ENCODE peak calls at places on chromosomes 5 and 9, in seven cellular contexts. P is GM12865, B is kidney, Q is foreskin fibroblast, U is fibroblast of villous mesenchyme, K is sigmoid colon, H is progenitor cell of endocrine pancreas. L is an unnamed sample.
A peak's percentile ranks its signal among the peaks of the same experiment; 100 is the strongest.

GRCh38 chr9:127118597-127119318 is 3.7 kb downstream of the ANGPTL2 start:
- DNase-seq in H (no peak), Q (no peak), P (peak; percentile 65), B (no peak), U (no peak), K (peak; percentile 19), L (no peak)

GRCh38 chr9:137602661-137603060 is 2.8 kb upstream of the ARRDC1 start:
- DNase-seq in P (no peak), H (no peak), Q (no peak), U (no peak), K (no peak), B (no peak), L (no peak)

GRCh38 chr5:170095687-170096086 is 10.0 kb upstream of the FOXI1 start:
- DNase-seq in K (peak; percentile 19), Q (peak; percentile 14), B (no peak), H (no peak), U (no peak), P (no peak), L (no peak)

GRCh38 chr9:37994639-37995347 is 74.2 kb downstream of the SHB start:
- DNase-seq in B (peak; percentile 86), U (peak; percentile 70), H (no peak), Q (peak; percentile 80), P (peak; percentile 82), K (peak; percentile 87), L (no peak)

GRCh38 chr5:108726446-108727091 is 21.1 kb upstream of the FER start:
- DNase-seq in Q (no peak), P (peak; percentile 9), B (no peak), H (no peak), U (no peak), K (no peak), L (no peak)

GRCh38 chr5:117769877-117770276 is 1195.3 kb upstream of the SEMA6A start:
- DNase-seq in Q (no peak), H (no peak), K (no peak), B (peak; percentile 23), P (no peak), U (no peak), L (no peak)

GRCh38 chr5:29231153-29231552 is 1962.3 kb upstream of the CDH6 start:
- DNase-seq in B (no peak), P (no peak), K (no peak), H (no peak), Q (no peak), U (no peak), L (no peak)

GRCh38 chr5:109767997-109768396 is 78.3 kb downstream of the MAN2A1 start:
- DNase-seq in P (no peak), B (no peak), H (no peak), Q (no peak), U (no peak), K (no peak), L (no peak)

GRCh38 chr9:32551491-32552049 is 557 bp upstream of the SMIM27 start:
- DNase-seq in H (no peak), P (peak; percentile 52), B (no peak), K (peak; percentile 70), Q (peak; percentile 2), U (no peak), L (peak; percentile 25)

GRCh38 chr9:126397056-126397455 is 70.4 kb downstream of the MVB12B start:
- DNase-seq in P (peak; percentile 85), B (no peak), K (no peak), U (no peak), H (no peak), Q (no peak), L (no peak)

GRCh38 chr9:35464056-35465025 is 25.6 kb upstream of the RUSC2 start:
- DNase-seq in K (no peak), U (peak; percentile 84), B (no peak), P (no peak), H (no peak), Q (peak; percentile 32), L (no peak)

GRCh38 chr5:140259509-140259908 is 43.4 kb downstream of the PFDN1 start:
- DNase-seq in B (no peak), Q (no peak), P (no peak), U (no peak), K (no peak), H (no peak), L (no peak)

GRCh38 chr5:66498791-66499207 is 97.4 kb upstream of the MAST4 start:
- DNase-seq in B (no peak), Q (no peak), H (no peak), U (no peak), K (no peak), P (peak; percentile 11), L (no peak)
- TF ChIP-seq CTCF in B (no peak), Q (no peak), H (no peak), U (no peak), K (no peak), P (no peak), L (no peak)

GRCh38 chr5:141674747-141675146 is 7.3 kb downstream of the ARAP3 start:
- DNase-seq in U (no peak), H (no peak), P (no peak), B (no peak), K (no peak), Q (no peak), L (no peak)

GRCh38 chr5:141680751-141681201 is 1.3 kb downstream of the ARAP3 start:
- DNase-seq in P (no peak), U (peak; percentile 20), H (no peak), B (no peak), Q (peak; percentile 24), K (no peak), L (peak; percentile 52)

GRCh38 chr5:141681295-141681694 is 735 bp downstream of the ARAP3 start:
- DNase-seq in B (no peak), K (no peak), P (no peak), H (no peak), Q (no peak), U (no peak), L (no peak)

GRCh38 chr5:141680178-141680577 is 1.9 kb downstream of the ARAP3 start:
- DNase-seq in K (no peak), U (no peak), B (no peak), P (no peak), Q (no peak), H (no peak), L (no peak)

DNA sequence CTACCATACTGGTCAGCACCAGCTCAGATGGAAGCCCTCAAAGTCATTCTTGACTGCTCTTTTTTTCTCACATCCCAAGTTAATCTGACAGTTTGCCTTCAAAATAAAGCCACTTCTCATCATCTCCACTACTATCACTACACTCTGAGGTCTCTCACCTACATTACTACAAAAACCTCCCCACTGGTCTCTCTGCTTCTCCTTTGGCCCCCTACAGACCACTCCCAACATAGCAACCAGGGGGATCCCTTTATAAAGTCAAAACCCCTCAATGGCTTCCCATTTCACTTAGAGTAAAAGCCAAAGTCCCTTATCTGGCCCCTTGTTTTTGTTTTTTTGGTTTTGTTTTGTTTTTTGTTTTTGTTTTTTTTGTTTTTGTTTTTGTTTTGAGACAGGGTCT is 4.6 kb downstream of the ARAP3 start:
- DNase-seq in Q (no peak), U (no peak), B (no peak), K (no peak), H (no peak), P (no peak), L (peak; percentile 38)
- TF ChIP-seq CTCF in Q (no peak), U (peak; percentile 36), B (no peak), K (no peak), H (peak; percentile 51), P (peak; percentile 3), L (peak; percentile 53)

DNA sequence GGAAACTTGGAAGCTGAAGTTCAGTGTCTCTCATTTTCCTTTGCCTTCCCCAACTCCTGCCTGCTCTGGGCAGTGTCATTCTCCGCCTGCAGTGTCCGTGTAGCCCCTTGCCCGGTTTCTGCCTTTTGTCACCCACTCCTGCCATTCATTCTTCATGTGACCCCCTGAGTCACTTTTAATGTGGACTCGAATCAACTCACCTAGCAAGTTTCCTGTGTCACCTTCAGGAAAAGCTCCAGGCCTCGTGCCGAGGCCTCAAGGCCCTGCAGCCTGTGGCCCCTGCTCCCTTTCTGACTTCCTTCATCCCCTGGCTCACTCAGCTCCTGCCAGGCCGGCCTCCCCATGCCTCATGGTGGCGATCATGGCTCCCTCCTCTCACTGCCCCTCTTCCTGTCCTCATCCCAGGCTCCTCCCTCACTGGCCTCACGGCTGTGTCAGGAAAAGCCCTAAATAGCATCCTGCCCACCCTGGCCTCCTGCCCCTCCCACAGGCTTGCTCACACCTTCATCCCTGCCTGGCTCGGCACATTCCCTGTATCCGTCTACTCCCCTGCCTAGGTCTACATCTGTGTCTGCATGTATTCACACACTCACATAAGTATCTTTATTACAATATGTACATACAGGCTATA is 294.9 kb downstream of the MED10 start:
- DNase-seq in K (no peak), P (no peak), B (no peak), U (no peak), Q (no peak), H (no peak), L (no peak)
- TF ChIP-seq CTCF in K (no peak), P (no peak), B (no peak), U (no peak), Q (no peak), H (no peak), L (no peak)

DNA sequence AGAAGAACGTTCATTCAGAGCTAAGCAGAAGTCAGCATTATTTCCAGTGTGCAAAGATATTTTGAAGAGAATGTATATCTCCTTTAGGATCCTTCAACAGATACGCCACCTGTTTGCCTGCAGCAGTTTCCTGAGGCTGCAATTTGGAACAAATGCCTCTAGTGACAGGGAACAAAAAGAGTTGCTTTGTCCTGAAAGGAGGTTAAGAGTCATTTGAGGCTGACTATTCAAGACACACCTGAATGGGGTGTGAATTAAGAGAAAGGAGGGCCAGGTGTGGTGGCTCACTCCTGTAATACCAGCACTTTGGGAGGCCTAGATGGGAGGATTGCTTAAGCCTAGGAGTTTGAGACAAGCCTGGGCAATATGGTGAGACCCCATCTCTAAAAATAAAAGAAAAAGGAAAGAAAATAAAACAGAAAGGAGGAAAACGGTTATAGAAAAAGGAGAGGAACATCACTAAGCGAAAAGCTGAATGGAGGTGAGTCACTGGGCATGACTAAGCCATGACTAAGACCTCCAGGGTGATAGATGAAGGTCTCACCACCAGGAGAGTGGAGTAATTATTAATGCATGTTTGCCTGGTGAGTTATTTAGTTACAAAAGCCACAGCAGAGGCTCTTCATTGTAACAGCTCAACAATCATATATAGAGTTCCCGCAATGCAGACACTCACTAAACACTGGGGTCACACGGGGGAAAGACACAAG is 255.2 kb upstream of the TNC start:
- DNase-seq in Q (peak; percentile 94), B (no peak), K (no peak), P (no peak), U (peak; percentile 86), H (no peak), L (no peak)
- TF ChIP-seq CTCF in Q (no peak), B (no peak), K (no peak), P (no peak), U (peak; percentile 19), H (no peak), L (no peak)

DNA sequence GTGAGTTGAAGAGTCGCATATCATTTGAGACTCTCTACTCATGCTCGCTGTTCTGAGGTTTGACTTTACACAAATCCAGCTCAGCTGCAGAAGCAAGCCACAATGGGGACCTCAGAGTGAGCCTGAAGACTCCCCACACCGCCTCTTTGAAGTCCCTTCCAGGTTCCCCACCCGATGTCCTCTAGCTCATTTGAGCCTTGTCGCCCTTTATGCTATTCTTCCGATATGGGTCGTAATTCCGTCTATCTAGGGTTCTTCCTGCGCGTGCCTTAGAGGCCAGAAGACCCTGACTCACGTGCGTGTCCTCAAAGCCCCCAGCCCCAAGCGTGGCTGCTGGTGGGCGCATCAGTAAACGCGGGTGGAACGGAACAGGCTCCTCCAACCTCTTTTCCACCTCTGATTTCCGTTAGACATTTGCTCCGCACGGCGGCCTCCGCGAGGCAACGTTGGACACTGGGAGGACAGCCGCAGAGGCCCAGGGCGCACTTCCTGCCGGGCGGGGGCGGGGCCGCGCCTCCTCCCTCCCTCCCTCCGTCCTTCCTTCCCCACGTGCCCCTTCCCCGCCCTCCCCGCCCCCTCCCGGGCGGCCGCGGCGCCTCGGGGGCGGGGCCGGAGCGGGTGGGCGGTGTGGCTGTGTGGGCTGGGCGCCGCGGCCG is at the start of gene SNX30:
- DNase-seq in K (peak; percentile 96), B (peak; percentile 96), H (peak; percentile 78), U (peak; percentile 89), P (peak; percentile 92), Q (peak; percentile 91), L (peak; percentile 78)
- TF ChIP-seq CTCF in K (peak; percentile 9), B (peak; percentile 6), H (no peak), U (no peak), P (no peak), Q (no peak), L (no peak)